ENCODE peak calls at places on chromosomes 4 and X, in nine cellular contexts. R is H9; B is activated CD4-positive, alpha-beta T cell treated with anti-CD3 and anti-CD28 coated beads, Interleukin-2, amount 50 U/mL, for 4 hours; P is nucleus accumbens; J is GM23248; G is GM13976; T is Kasumi-1; Z is kidney; Y is NCI-H460. W is an unnamed sample.

GRCh38 chrX:15948318-15948660 is 93.7 kb upstream of the AP1S2 start:
- DNase-seq in J (no peak), T (no peak), B (no peak), R (no peak), G (no peak), Z (no peak), Y (no peak), P (no peak), W (no peak)

GRCh38 chr4:145199056-145199713 is 18.8 kb upstream of the OTUD4 start:
- DNase-seq in R (no peak), P (no peak), T (no peak), B (no peak), Y (no peak), Z (no peak), J (no peak), G (no peak), W (no peak)

GRCh38 chrX:134572816-134573682 is 85.2 kb downstream of the PLAC1 start:
- DNase-seq in Z (no peak), Y (no peak), G (no peak), R (no peak), B (no peak), J (no peak), T (no peak), P (no peak), W (no peak)

GRCh38 chr4:161952382-161952781 is 211.4 kb downstream of the FSTL5 start:
- DNase-seq in Z (no peak), G (no peak), J (no peak), R (no peak), Y (no peak), P (no peak), T (no peak), B (no peak), W (no peak)

GRCh38 chr4:81207793-81208192 is 7.2 kb downstream of the PRKG2 start:
- DNase-seq in Z (no peak), J (peak), P (no peak), R (no peak), B (no peak), G (no peak), Y (no peak), T (peak), W (no peak)

GRCh38 chr4:182643801-182644311 is 273.3 kb downstream of the DCTD start:
- DNase-seq in Y (no peak), B (no peak), G (no peak), P (no peak), Z (no peak), R (no peak), J (peak), T (no peak), W (peak)

GRCh38 chr4:54498661-54499111 is 159.1 kb upstream of the KIT start:
- DNase-seq in Z (no peak), G (no peak), B (no peak), P (no peak), J (peak), R (no peak), T (no peak), Y (peak), W (no peak)

GRCh38 chr4:100041646-100042045 is 91.6 kb upstream of the H2AZ1 start:
- DNase-seq in G (no peak), R (no peak), Z (no peak), B (no peak), Y (no peak), P (no peak), J (peak), T (no peak), W (no peak)

GRCh38 chrX:36986231-36986630 is 21.9 kb upstream of the FAM47C start:
- DNase-seq in T (no peak), R (peak), P (no peak), B (no peak), Z (no peak), G (no peak), Y (no peak), J (no peak), W (no peak)

GRCh38 chr4:65033899-65034298 is 624.6 kb upstream of the TECRL start:
- DNase-seq in Z (no peak), B (no peak), P (no peak), Y (no peak), R (no peak), T (peak), G (no peak), J (peak), W (peak)

GRCh38 chr4:1206299-1207156 is 34.1 kb upstream of the SPON2 start:
- DNase-seq in R (peak), T (no peak), Y (no peak), P (no peak), Z (no peak), G (no peak), B (no peak), J (no peak), W (no peak)

GRCh38 chr4:126611900-126612299 is 1020.9 kb upstream of the INTU start:
- DNase-seq in J (peak), G (no peak), B (no peak), Z (no peak), P (no peak), R (no peak), Y (no peak), T (no peak), W (no peak)

GRCh38 chrX:45622538-45622937 is 421.9 kb upstream of the DIPK2B start:
- DNase-seq in Z (no peak), G (no peak), J (peak), B (no peak), T (no peak), Y (no peak), P (no peak), R (no peak), W (no peak)

GRCh38 chr4:118776166-118776954 is 59.6 kb downstream of the SEC24D start:
- DNase-seq in Z (no peak), G (no peak), T (no peak), P (no peak), B (no peak), J (peak), Y (no peak), R (no peak), W (no peak)

GRCh38 chr4:72084587-72085011 is 52.8 kb downstream of the NPFFR2 start:
- DNase-seq in Y (no peak), P (no peak), R (no peak), Z (no peak), G (no peak), T (no peak), B (no peak), J (no peak), W (no peak)